ENCODE peak calls at places on chromosomes 16 and 17, in six cellular contexts. L is endothelial cell of umbilical vein, A is H1, C is breast epithelium, K is transverse colon, I is esophagus muscularis mucosa. B is an unnamed sample.

GRCh38 chr16:10918294-10919002 is 23.8 kb downstream of the DEXI start:
- DNase-seq in L (peak), A (peak), C (peak), K (peak), I (peak), B (peak)

GRCh38 chr16:19783847-19784736 is 66.0 kb downstream of the IQCK start:
- DNase-seq in L (no peak), A (no peak), C (no peak), K (no peak), I (no peak), B (no peak)

GRCh38 chr17:72280881-72281280 is 160.1 kb downstream of the SOX9 start:
- DNase-seq in L (no peak), A (no peak), C (no peak), K (no peak), I (no peak), B (no peak)

GRCh38 chr17:79036609-79037008 is 12.6 kb downstream of the C1QTNF1 start:
- DNase-seq in L (peak), A (no peak), C (peak), K (no peak), I (no peak), B (no peak)

GRCh38 chr16:66933776-66934137 is 445 bp downstream of the CIAO2B start:
- DNase-seq in L (no peak), A (no peak), C (no peak), K (no peak), I (no peak), B (no peak)

GRCh38 chr17:27430882-27431491 is 25.3 kb upstream of the KSR1 start:
- DNase-seq in L (peak), A (peak), C (no peak), K (peak), I (no peak), B (no peak)

GRCh38 chr16:59614466-59615240 is 880.5 kb upstream of the GOT2 start:
- DNase-seq in L (no peak), A (no peak), C (no peak), K (no peak), I (no peak), B (no peak)

GRCh38 chr17:71405101-71405500 is 715.7 kb upstream of the SOX9 start:
- DNase-seq in L (no peak), A (no peak), C (no peak), K (no peak), I (no peak), B (no peak)

GRCh38 chr16:58409316-58409973 is 17.2 kb downstream of the GINS3 start:
- DNase-seq in L (peak), A (no peak), C (no peak), K (no peak), I (no peak), B (peak)

GRCh38 chr17:74532115-74532514 is 840 bp upstream of the CD300LB start:
- DNase-seq in L (no peak), A (no peak), C (no peak), K (peak), I (no peak), B (no peak)

GRCh38 chr17:50626037-50626574 is 8.6 kb upstream of the ABCC3 start:
- DNase-seq in L (peak), A (peak), C (peak), K (peak), I (no peak), B (peak)

DNA sequence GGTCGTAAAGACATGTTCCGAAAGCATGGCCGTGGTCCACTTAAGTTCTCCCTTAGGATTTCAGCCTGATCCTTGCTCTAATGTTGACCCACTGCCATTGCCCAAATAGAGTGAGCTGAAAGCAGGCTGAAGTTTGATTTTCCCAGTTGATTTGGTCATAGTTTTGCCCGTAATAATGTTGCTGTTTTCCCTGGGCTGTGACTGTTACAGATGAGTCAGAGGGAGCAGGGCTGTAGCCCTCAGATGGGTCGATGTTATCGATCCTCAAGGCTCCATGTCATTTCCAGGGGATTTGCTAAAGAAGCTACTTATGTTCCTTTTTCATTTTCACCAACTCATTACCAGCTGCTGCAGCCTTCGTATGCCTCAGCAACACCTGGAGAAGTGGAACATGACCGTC is 169.0 kb upstream of the ZFHX3 start:
- DNase-seq in L (no peak), A (no peak), C (no peak), K (no peak), I (no peak), B (no peak)
- TF ChIP-seq POLR2AphosphoS5 in L (no peak), A (no peak), C (no peak), K (no peak), I (no peak), B (no peak)

GRCh38 chr17:39676198-39676819 is 8.1 kb downstream of the PNMT start:
- DNase-seq in L (no peak), A (no peak), C (peak), K (peak), I (no peak), B (peak)

GRCh38 chr17:39677581-39678339 is 9.5 kb downstream of the PNMT start:
- DNase-seq in L (no peak), A (no peak), C (no peak), K (no peak), I (no peak), B (no peak)

GRCh38 chr17:39675390-39676082 is 7.3 kb downstream of the PNMT start:
- DNase-seq in L (no peak), A (no peak), C (no peak), K (no peak), I (no peak), B (no peak)

GRCh38 chr17:39678340-39679116 is 9.3 kb downstream of the PGAP3 start:
- DNase-seq in L (no peak), A (no peak), C (no peak), K (peak), I (no peak), B (no peak)

GRCh38 chr17:39677072-39677471 is 8.8 kb downstream of the PNMT start:
- DNase-seq in L (no peak), A (no peak), C (no peak), K (no peak), I (no peak), B (no peak)
- H3K27ac ChIP-seq in L (no peak), A (no peak), C (peak), K (peak), I (peak), B (no peak)

GRCh38 chr17:8477653-8478441 is 42.2 kb downstream of the NDEL1 start:
- DNase-seq in L (no peak), A (no peak), C (no peak), K (no peak), I (no peak), B (no peak)

GRCh38 chr17:8474826-8475225 is 39.1 kb downstream of the NDEL1 start:
- DNase-seq in L (no peak), A (no peak), C (no peak), K (no peak), I (no peak), B (no peak)

GRCh38 chr17:8476741-8477140 is 41.1 kb downstream of the NDEL1 start:
- DNase-seq in L (no peak), A (no peak), C (no peak), K (no peak), I (no peak), B (no peak)

GRCh38 chr17:8475227-8475626 is 39.5 kb downstream of the NDEL1 start:
- DNase-seq in L (no peak), A (no peak), C (no peak), K (no peak), I (no peak), B (no peak)

GRCh38 chr17:8475820-8476219 is 40.1 kb downstream of the NDEL1 start:
- DNase-seq in L (no peak), A (no peak), C (no peak), K (no peak), I (no peak), B (no peak)
- TF ChIP-seq POLR2AphosphoS5 in L (no peak), A (no peak), C (no peak), K (no peak), I (no peak), B (no peak)

DNA sequence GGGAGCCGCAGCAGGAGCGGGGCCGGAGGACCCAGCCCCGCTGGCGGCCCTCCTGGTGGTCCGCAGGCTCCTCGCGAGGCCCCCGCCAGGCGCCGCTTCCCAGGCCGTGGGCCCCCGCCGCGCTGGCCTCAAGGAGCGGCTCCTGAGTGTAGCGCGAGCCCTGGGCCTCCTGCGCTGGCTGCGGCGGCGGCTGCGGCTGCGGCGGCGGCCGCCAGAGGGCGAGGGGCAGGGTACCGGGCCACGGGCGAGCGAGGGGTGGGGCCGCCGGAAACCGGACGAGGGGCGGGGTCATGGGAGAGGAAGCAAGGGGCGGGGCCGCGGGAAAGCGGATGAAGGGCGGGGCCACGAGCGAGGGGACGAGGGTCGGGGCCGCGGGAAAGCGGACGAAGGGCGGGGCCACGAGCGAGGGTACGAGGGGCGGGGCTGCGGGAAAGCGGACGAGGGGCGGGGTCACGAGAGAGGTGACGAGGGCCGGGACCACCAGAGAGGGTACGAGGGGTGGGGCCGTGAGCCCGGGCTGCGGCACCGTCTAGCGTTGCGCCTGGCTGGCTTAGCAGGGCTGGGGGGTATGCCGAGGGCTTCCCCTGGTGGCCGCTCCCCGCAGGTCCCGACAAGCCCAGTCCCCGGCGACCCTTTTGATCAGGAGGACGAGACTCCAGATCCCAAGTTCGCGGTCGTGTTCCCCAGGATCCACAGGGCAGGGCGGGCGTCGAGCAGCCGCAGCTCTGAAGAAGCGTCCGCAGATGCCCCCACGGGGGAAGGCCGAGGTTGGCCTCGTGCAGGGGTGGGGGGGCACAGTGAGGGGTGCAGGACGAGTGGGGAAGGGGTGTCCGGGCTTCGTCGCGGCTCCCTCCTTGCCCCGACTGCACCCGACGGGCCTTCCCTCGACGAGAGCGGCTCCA is 1.7 kb downstream of the MYO15B start:
- DNase-seq in L (peak), A (peak), C (peak), K (peak), I (peak), B (peak)
- H3K27ac ChIP-seq in L (peak), A (no peak), C (peak), K (peak), I (peak), B (peak)

GRCh38 chr17:40304464-40304863 is 4.5 kb upstream of the RARA start:
- DNase-seq in L (no peak), A (no peak), C (no peak), K (no peak), I (no peak), B (no peak)

GRCh38 chr17:40307691-40308289 is 1.2 kb upstream of the RARA start:
- DNase-seq in L (no peak), A (no peak), C (no peak), K (no peak), I (no peak), B (no peak)

GRCh38 chr17:40303706-40304450 is 5.1 kb upstream of the RARA start:
- DNase-seq in L (no peak), A (no peak), C (no peak), K (peak), I (no peak), B (no peak)

GRCh38 chr17:40307001-40307690 is 1.8 kb upstream of the RARA start:
- DNase-seq in L (no peak), A (no peak), C (no peak), K (no peak), I (no peak), B (no peak)

DNA sequence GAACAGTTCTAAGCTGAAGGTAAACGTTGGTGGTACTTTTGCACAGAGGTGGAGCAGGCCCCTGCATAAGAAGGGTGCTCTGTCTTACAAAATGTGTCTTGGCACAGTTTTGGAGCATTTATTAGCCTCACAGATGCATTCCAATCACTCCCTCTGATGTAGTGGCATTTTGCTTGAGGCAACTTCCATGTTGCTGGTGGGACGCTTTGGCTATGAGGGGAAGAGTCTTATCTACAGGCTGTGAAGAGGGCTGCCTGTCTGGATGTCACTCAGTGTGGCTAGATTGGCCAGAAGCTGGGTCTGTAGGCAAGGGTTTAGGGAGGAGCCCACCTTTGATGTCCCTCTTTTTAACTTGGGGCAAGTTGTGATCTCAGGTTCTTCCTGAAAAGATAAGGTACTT is 2.6 kb upstream of the RARA start:
- DNase-seq in L (no peak), A (no peak), C (no peak), K (no peak), I (no peak), B (no peak)
- TF ChIP-seq POLR2AphosphoS5 in L (no peak), A (no peak), C (no peak), K (no peak), I (no peak), B (no peak)

GRCh38 chr17:38567350-38567749 is 38.4 kb downstream of the SRCIN1 start:
- DNase-seq in L (no peak), A (no peak), C (no peak), K (no peak), I (no peak), B (no peak)
- H3K27ac ChIP-seq in L (no peak), A (no peak), C (no peak), K (no peak), I (no peak), B (no peak)

DNA sequence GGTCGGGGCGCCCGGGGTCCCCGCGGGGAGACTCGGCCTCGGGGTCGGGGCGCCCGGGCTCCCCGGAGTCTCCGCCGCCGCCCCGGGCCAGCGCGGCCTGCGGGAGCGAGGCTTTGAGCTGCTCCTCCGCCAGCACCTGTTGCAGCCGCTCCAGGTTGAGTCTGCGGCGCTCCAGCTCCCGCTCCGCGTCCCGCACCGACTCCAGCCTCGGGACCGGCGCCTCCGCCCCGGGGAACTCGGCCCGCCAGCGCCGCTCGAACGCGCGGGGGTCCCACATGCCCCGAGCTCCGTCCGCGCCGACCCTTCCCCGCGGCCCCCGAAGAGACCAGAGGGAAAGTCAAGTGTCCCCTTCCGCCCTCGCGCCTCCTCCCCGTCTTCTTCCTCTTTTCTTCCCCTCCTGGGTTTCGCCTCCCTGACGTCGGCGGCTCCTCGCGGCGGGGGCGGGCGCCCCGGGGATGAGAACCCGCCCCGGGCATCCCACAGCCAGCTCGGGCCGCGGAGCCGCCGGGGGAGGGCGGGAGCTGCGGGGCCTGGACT is 40.8 kb upstream of the BHLHA9 start:
- DNase-seq in L (no peak), A (peak), C (no peak), K (peak), I (peak), B (no peak)
- TF ChIP-seq POLR2AphosphoS5 in L (no peak), A (no peak), C (no peak), K (peak), I (peak), B (no peak)

GRCh38 chr16:25311039-25311438 is 53.4 kb upstream of the ZKSCAN2 start:
- DNase-seq in L (no peak), A (no peak), C (no peak), K (no peak), I (no peak), B (no peak)
- H3K27ac ChIP-seq in L (no peak), A (no peak), C (no peak), K (no peak), I (no peak), B (no peak)

GRCh38 chr17:30226878-30227277 is 8.6 kb downstream of the SLC6A4 start:
- DNase-seq in L (no peak), A (no peak), C (no peak), K (no peak), I (no peak), B (no peak)

GRCh38 chr17:30228011-30228410 is 7.5 kb downstream of the SLC6A4 start:
- DNase-seq in L (no peak), A (no peak), C (no peak), K (no peak), I (no peak), B (no peak)

GRCh38 chr17:30225112-30225511 is 10.4 kb downstream of the SLC6A4 start:
- DNase-seq in L (no peak), A (no peak), C (no peak), K (no peak), I (no peak), B (no peak)

GRCh38 chr17:30224419-30224960 is 11.0 kb downstream of the SLC6A4 start:
- DNase-seq in L (no peak), A (no peak), C (no peak), K (no peak), I (no peak), B (no peak)

GRCh38 chr17:30225919-30226553 is 9.5 kb downstream of the SLC6A4 start:
- DNase-seq in L (no peak), A (no peak), C (no peak), K (no peak), I (no peak), B (no peak)
- TF ChIP-seq POLR2AphosphoS5 in L (no peak), A (no peak), C (no peak), K (no peak), I (no peak), B (no peak)